ENCODE peak calls at places on chromosome 21, in four cellular contexts. S is upper lobe of left lung, F is mammary epithelial cell, B is ovary. H is an unnamed sample.

GRCh38 chr21:36028127-36029069 is 31.9 kb downstream of the SETD4 start:
- DNase-seq in S (no peak), F (peak; percentile 70), B (peak; percentile 81), H (peak; percentile 86)

GRCh38 chr21:35850029-35850428 is 210.3 kb downstream of the SETD4 start:
- DNase-seq in S (no peak), F (peak; percentile 7), B (no peak), H (peak; percentile 84)

GRCh38 chr21:29316806-29317205 is 18.1 kb downstream of the BACH1 start:
- DNase-seq in S (no peak), F (no peak), B (no peak), H (no peak)

GRCh38 chr21:15564907-15565306 is 164.9 kb upstream of the USP25 start:
- DNase-seq in S (no peak), F (no peak), B (no peak), H (no peak)

GRCh38 chr21:41121785-41122415 is 46.1 kb upstream of the BACE2 start:
- DNase-seq in S (no peak), F (peak; percentile 70), B (peak; percentile 66), H (peak; percentile 92)

GRCh38 chr21:34606051-34606450 is 8.9 kb downstream of the RCAN1 start:
- DNase-seq in S (no peak), F (no peak), B (no peak), H (no peak)

GRCh38 chr21:25176637-25177412 is 430.5 kb downstream of the MRPL39 start:
- DNase-seq in S (no peak), F (no peak), B (no peak), H (no peak)

GRCh38 chr21:39911286-39911685 is 44.0 kb downstream of the PCP4 start:
- DNase-seq in S (no peak), F (no peak), B (no peak), H (peak; percentile 7)

GRCh38 chr21:45543710-45544448 is 1.6 kb upstream of the SLC19A1 start:
- DNase-seq in S (peak; percentile 82), F (no peak), B (peak; percentile 45), H (no peak)

GRCh38 chr21:43328591-43329360 is 98.2 kb downstream of the SIK1 start:
- DNase-seq in S (peak; percentile 49), F (no peak), B (no peak), H (no peak)

GRCh38 chr21:26423506-26423905 is 149.6 kb downstream of the CYYR1 start:
- DNase-seq in S (no peak), F (no peak), B (no peak), H (no peak)

GRCh38 chr21:43361127-43361492 is 65.8 kb downstream of the SIK1 start:
- DNase-seq in S (peak; percentile 70), F (peak; percentile 50), B (no peak), H (peak; percentile 36)

GRCh38 chr21:42593007-42593814 is 60.2 kb upstream of the PDE9A start:
- DNase-seq in S (peak; percentile 90), F (peak; percentile 51), B (peak; percentile 85), H (peak; percentile 85)

GRCh38 chr21:42845296-42845965 is 33.9 kb downstream of the WDR4 start:
- DNase-seq in S (no peak), F (no peak), B (peak; percentile 67), H (no peak)

GRCh38 chr21:28737671-28738279 is 254.9 kb downstream of the LTN1 start:
- DNase-seq in S (no peak), F (peak; percentile 30), B (no peak), H (peak; percentile 15)

GRCh38 chr21:41429305-41429704 is 3.3 kb downstream of the MX1 start:
- DNase-seq in S (no peak), F (no peak), B (no peak), H (no peak)

GRCh38 chr21:45869121-45870007 is 112.2 kb upstream of the COL6A1 start:
- DNase-seq in S (peak; percentile 55), F (no peak), B (no peak), H (peak; percentile 65)

GRCh38 chr21:43211085-43212071 is 42.6 kb downstream of the CRYAA start:
- DNase-seq in S (peak; percentile 86), F (no peak), B (peak; percentile 50), H (no peak)

GRCh38 chr21:26432410-26432809 is 140.7 kb downstream of the CYYR1 start:
- DNase-seq in S (no peak), F (no peak), B (no peak), H (no peak)

GRCh38 chr21:14382486-14382834 is 486 bp downstream of the HSPA13 start:
- DNase-seq in S (no peak), F (no peak), B (no peak), H (peak; percentile 65)

GRCh38 chr21:29748391-29749167 is 191.2 kb downstream of the GRIK1 start:
- DNase-seq in S (no peak), F (no peak), B (no peak), H (no peak)

GRCh38 chr21:45466330-45467220 is 61.6 kb downstream of the COL18A1 start:
- DNase-seq in S (peak; percentile 77), F (no peak), B (peak; percentile 37), H (no peak)

GRCh38 chr21:36282568-36283230 is 37.3 kb upstream of the MORC3 start:
- DNase-seq in S (no peak), F (peak; percentile 21), B (no peak), H (peak; percentile 12)

GRCh38 chr21:18356801-18357200 is 46.8 kb downstream of the TMPRSS15 start:
- DNase-seq in S (no peak), F (no peak), B (no peak), H (no peak)
- H3K4me1 ChIP-seq in S (no peaks in the 10 kb centered on the region), F (no peaks in the 10 kb centered on the region), B (no peaks in the 10 kb centered on the region), H (peaks cover 23% of the 10 kb centered on the region)

GRCh38 chr21:38392722-38393121 is 105.6 kb downstream of the ERG start:
- DNase-seq in S (no peak), F (no peak), B (no peak), H (no peak)
- H3K36me3 ChIP-seq in S (no peaks in the 10 kb centered on the region), F (no peaks in the 10 kb centered on the region), B (no peaks in the 10 kb centered on the region), H (no peaks in the 10 kb centered on the region)

GRCh38 chr21:31903896-31904295 is 31.1 kb downstream of the HUNK start:
- DNase-seq in S (no peak), F (no peak), B (no peak), H (no peak)
- H3K9me3 ChIP-seq in S (no peaks in the 10 kb centered on the region), F (peaks cover 9% of the 10 kb centered on the region), B (no peaks in the 10 kb centered on the region), H (no peaks in the 10 kb centered on the region)

DNA sequence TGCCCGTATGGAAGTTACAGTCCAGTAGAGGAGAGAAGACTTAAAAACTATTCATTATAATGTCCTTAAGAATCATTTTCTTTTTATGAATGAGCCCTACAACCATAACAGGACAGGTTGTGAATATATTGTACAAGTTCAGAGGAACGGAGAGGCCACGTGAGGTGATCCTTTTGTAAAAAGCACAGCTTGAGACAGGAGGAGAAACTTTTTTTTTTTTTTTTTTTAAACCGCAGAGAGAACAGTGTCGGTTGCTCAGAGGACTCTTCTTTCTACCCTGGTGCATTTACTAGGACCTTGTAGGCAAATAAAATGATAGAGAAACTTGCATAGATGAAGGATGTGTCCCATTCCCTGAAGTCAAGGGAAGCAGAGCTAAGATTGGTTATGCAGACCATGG is 32.1 kb downstream of the DYRK1A start:
- DNase-seq in S (no peak), F (no peak), B (no peak), H (no peak)
- H3K4me1 ChIP-seq in S (peaks cover 42% of the 10 kb centered on the region), F (no peaks in the 10 kb centered on the region), B (peaks cover 10% of the 10 kb centered on the region), H (no peaks in the 10 kb centered on the region)